ENCODE peak calls at places on chromosome 20, in seven cellular contexts. B is H1, L is Karpas-422, Z is K562, D is mesendoderm, I is GM23248, N is neural progenitor cell. P is an unnamed sample.

GRCh38 chr20:33626190-33626589 is 35.9 kb upstream of the C20orf144 start:
- DNase-seq in D (no peak), I (no peak), Z (no peak), N (no peak), B (no peak), L (no peak), P (no peak)

GRCh38 chr20:14915356-14915755 is 577.9 kb upstream of the FLRT3 start:
- DNase-seq in N (no peak), Z (no peak), L (no peak), D (no peak), I (no peak), B (no peak), P (no peak)

GRCh38 chr20:47055699-47056369 is 161.2 kb downstream of the EYA2 start:
- DNase-seq in D (no peak), L (no peak), Z (no peak), I (peak; percentile 47), B (no peak), N (no peak), P (peak; percentile 68)

GRCh38 chr20:45373353-45374100 is 4.6 kb downstream of the TP53TG5 start:
- DNase-seq in Z (peak; percentile 95), B (peak; percentile 70), N (peak; percentile 90), L (peak; percentile 94), I (peak; percentile 90), D (peak; percentile 91), P (peak; percentile 93)

GRCh38 chr20:62365814-62366369 is 1.2 kb downstream of the LAMA5 start:
- DNase-seq in B (no peak), Z (peak; percentile 88), D (peak; percentile 90), I (no peak), N (peak; percentile 59), L (peak; percentile 60), P (no peak)

GRCh38 chr20:3652646-3653596 is 10.3 kb downstream of the GFRA4 start:
- DNase-seq in D (no peak), Z (peak; percentile 42), B (no peak), I (no peak), L (no peak), N (no peak), P (no peak)

GRCh38 chr20:19098806-19099578 is 113.5 kb upstream of the SLC24A3 start:
- DNase-seq in I (no peak), Z (no peak), N (no peak), L (no peak), B (no peak), D (no peak), P (no peak)

GRCh38 chr20:11867286-11867921 is 50.3 kb upstream of the BTBD3 start:
- DNase-seq in Z (no peak), B (no peak), I (peak; percentile 25), N (no peak), L (no peak), D (no peak), P (no peak)

GRCh38 chr20:728022-728944 is 40.0 kb downstream of the SLC52A3 start:
- DNase-seq in D (peak; percentile 85), Z (peak; percentile 87), I (peak; percentile 62), N (peak; percentile 94), B (peak; percentile 62), L (peak; percentile 64), P (peak; percentile 71)

GRCh38 chr20:41119593-41120561 is 17.5 kb upstream of the PLCG1 start:
- DNase-seq in N (no peak), I (no peak), B (no peak), L (no peak), D (no peak), Z (no peak), P (no peak)

GRCh38 chr20:62892348-62893304 is 31.0 kb upstream of the TCFL5 start:
- DNase-seq in Z (no peak), L (no peak), N (no peak), I (no peak), D (no peak), B (no peak), P (no peak)

GRCh38 chr20:8082999-8083398 is 49.1 kb upstream of the PLCB1 start:
- DNase-seq in Z (no peak), D (no peak), N (no peak), L (no peak), I (peak; percentile 77), B (no peak), P (peak; percentile 88)

GRCh38 chr20:571754-572331 is 28.3 kb upstream of the CSNK2A1 start:
- DNase-seq in L (no peak), I (peak; percentile 24), N (peak; percentile 65), D (peak; percentile 85), Z (peak; percentile 32), B (no peak), P (peak; percentile 49)

GRCh38 chr20:42492285-42492684 is 697.4 kb downstream of the PTPRT start:
- DNase-seq in B (no peak), I (no peak), L (no peak), D (no peak), Z (no peak), N (no peak), P (no peak)

GRCh38 chr20:57698191-57698866 is 11.5 kb downstream of the PMEPA1 start:
- DNase-seq in D (peak; percentile 59), N (no peak), Z (no peak), I (peak; percentile 98), L (peak; percentile 66), B (no peak), P (peak; percentile 93)

GRCh38 chr20:5788385-5788895 is 38.2 kb downstream of the SHLD1 start:
- DNase-seq in D (peak; percentile 87), I (peak; percentile 87), B (peak; percentile 33), L (peak; percentile 95), N (peak; percentile 91), Z (peak; percentile 87), P (peak; percentile 96)

GRCh38 chr20:3218307-3218988 is 9.2 kb downstream of the ITPA start:
- DNase-seq in I (peak; percentile 63), N (peak; percentile 74), L (peak; percentile 91), D (peak; percentile 75), Z (peak; percentile 73), B (no peak), P (peak; percentile 69)

GRCh38 chr20:856361-856775 is 22.9 kb downstream of the FAM110A start:
- DNase-seq in Z (no peak), L (no peak), B (no peak), I (peak; percentile 93), N (no peak), D (peak; percentile 67), P (peak; percentile 73)

GRCh38 chr20:7966176-7966575 is 25.9 kb upstream of the HAO1 start:
- DNase-seq in I (no peak), L (no peak), Z (no peak), D (no peak), N (no peak), B (no peak), P (no peak)

GRCh38 chr20:58048096-58048702 is 180.3 kb downstream of the ANKRD60 start:
- DNase-seq in I (peak; percentile 81), B (no peak), L (peak; percentile 47), Z (peak; percentile 24), N (peak; percentile 79), D (peak; percentile 75), P (peak; percentile 70)

GRCh38 chr20:53810661-53811355 is 217.2 kb upstream of the ZNF217 start:
- DNase-seq in N (no peak), B (no peak), I (no peak), D (no peak), Z (no peak), L (no peak), P (no peak)
- H3K9ac ChIP-seq in N (no peak overlapping the region), B (no peak overlapping the region), I (no peak overlapping the region), D (no peak overlapping the region), Z (no peak overlapping the region), L (no peak overlapping the region), P (no peak overlapping the region)

GRCh38 chr20:50141018-50141675 is 12.4 kb downstream of the PEDS1 start:
- DNase-seq in Z (no peak), I (no peak), L (no peak), D (no peak), B (no peak), N (no peak), P (no peak)

GRCh38 chr20:50141811-50142561 is 11.5 kb downstream of the PEDS1 start:
- DNase-seq in N (no peak), I (no peak), Z (no peak), L (no peak), D (no peak), B (no peak), P (no peak)

GRCh38 chr20:50138120-50138478 is 15.4 kb downstream of the PEDS1 start:
- DNase-seq in N (no peak), Z (no peak), D (no peak), B (no peak), I (no peak), L (no peak), P (no peak)

GRCh38 chr20:50138479-50139393 is 14.8 kb downstream of the PEDS1 start:
- DNase-seq in Z (no peak), L (no peak), D (no peak), N (no peak), B (no peak), I (no peak), P (no peak)

DNA sequence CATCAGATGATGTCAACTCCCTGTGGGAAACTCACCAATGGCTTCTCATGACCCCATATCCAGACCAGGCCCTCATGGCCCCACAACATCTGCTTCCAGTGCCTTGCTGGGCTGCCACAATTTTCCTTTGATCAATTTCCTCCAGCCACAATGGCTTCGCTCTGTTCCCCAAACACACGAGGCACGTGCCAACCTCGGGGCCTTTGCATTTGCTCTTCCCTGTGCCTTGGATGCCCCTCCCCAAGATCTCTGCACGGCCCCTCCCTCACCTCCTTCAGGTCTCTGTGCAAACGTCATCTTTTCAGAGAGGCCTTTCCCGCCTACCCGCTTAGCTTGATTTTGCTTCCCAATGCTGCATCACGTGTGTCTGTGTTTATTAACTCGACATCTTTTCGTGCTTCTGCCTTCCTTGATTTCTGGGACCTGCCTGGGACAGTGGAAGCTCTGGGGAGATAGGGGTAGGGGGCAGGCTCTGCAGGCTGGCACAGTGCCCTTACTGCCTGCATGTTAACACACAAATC is 13.1 kb downstream of the PEDS1 start:
- DNase-seq in B (no peak), I (no peak), Z (no peak), L (no peak), N (no peak), D (no peak), P (no peak)
- H3K4me1 ChIP-seq in B (peaks cover 17% of the 10 kb centered on the region), I (peaks cover 36% of the 10 kb centered on the region), Z (peaks cover 21% of the 10 kb centered on the region), L (no peaks in the 10 kb centered on the region), N (no peaks in the 10 kb centered on the region), D (no peaks in the 10 kb centered on the region), P (peaks cover 50% of the 10 kb centered on the region)

GRCh38 chr20:32294071-32294470 is 16.6 kb downstream of the KIF3B start:
- DNase-seq in N (no peak), D (no peak), Z (no peak), B (no peak), L (no peak), I (no peak), P (no peak)
- H3K9ac ChIP-seq in N (no peak overlapping the region), D (no peak overlapping the region), Z (no peak overlapping the region), B (no peak overlapping the region), L (no peak overlapping the region), I (no peak overlapping the region), P (no peak overlapping the region)

DNA sequence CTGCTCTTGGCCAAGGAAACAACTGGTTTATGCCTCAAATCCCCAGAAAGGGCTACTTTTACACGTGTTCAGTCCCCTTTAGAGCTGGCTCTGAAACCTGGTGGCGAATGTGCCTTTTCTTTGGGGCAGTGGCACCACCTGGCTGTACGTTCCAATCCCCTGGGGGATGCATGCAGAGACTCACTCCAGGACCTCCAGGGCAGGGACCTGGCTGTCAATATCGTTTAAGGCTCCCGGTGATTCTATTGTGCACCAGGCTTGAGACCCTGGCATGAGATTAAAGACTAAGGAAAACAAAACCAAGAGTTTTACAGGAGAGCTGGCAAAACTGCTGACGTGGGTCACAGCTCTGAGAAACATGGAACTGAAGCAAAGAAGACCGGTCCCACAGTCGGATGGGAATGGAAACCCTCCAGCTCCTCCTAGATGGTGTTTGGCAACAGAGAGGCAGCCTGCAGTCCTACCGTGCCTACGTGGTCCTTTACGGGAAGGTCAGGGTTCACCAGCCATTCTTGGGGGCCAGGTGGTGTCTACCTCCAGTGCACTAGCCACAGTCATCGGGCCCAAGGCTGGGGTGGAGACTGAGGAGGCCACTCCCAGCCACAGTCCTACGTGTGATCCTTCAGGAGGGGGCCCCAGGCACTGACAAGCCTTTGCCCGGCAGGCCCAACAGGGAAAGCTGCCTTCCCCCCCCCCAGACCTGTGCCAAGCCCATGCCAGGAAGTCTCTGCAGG is 203.3 kb upstream of the CST7 start:
- DNase-seq in B (no peak), D (no peak), L (no peak), N (no peak), I (no peak), Z (no peak), P (no peak)
- H3K4me1 ChIP-seq in B (peaks cover 21% of the 10 kb centered on the region), D (no peaks in the 10 kb centered on the region), L (no peaks in the 10 kb centered on the region), N (peaks cover 17% of the 10 kb centered on the region), I (no peaks in the 10 kb centered on the region), Z (peaks cover 7% of the 10 kb centered on the region), P (peaks cover 8% of the 10 kb centered on the region)

P was measured in adipocyte.